ENCODE peak calls at places on chromosomes 12 and 14, in four cellular contexts. F is IMR-90, C is tibial artery, A is heart right ventricle. O is an unnamed sample.

GRCh38 chr12:88242161-88242925 is 100.2 kb downstream of the TMTC3 start:
- DNase-seq in C (peak; percentile 59), A (no peak), F (peak; percentile 99), O (no peak)

GRCh38 chr14:23052182-23052623 is 5.1 kb downstream of the CDH24 start:
- DNase-seq in A (no peak), F (no peak), C (no peak), O (no peak)

GRCh38 chr14:89681086-89682018 is 264.3 kb upstream of the FOXN3 start:
- DNase-seq in F (no peak), A (no peak), C (no peak), O (no peak)

GRCh38 chr12:112183141-112183581 is 57.8 kb downstream of the TRAFD1 start:
- DNase-seq in C (no peak), A (no peak), F (peak; percentile 83), O (no peak)

GRCh38 chr12:117105902-117106301 is 6.7 kb upstream of the TESC start:
- DNase-seq in A (no peak), C (no peak), F (no peak), O (no peak)

GRCh38 chr12:116473416-116473815 is 85.8 kb upstream of the MAP1LC3B2 start:
- DNase-seq in F (no peak), C (no peak), A (no peak), O (no peak)

GRCh38 chr14:102044566-102044965 is 42.3 kb downstream of the HSP90AA1 start:
- DNase-seq in C (no peak), F (no peak), A (no peak), O (no peak)

GRCh38 chr12:117528538-117528937 is 167.1 kb upstream of the NOS1 start:
- DNase-seq in A (no peak), C (no peak), F (no peak), O (no peak)

GRCh38 chr12:130436741-130437501 is 99.2 kb downstream of the PIWIL1 start:
- DNase-seq in C (no peak), A (no peak), F (no peak), O (no peak)

GRCh38 chr12:80412343-80412953 is 31.6 kb upstream of the PTPRQ start:
- DNase-seq in F (peak; percentile 69), C (no peak), A (no peak), O (no peak)

GRCh38 chr12:1593232-1594044 is 943 bp downstream of the FBXL14 start:
- DNase-seq in F (no peak), C (no peak), A (peak; percentile 45), O (peak; percentile 72)

GRCh38 chr12:29282452-29282851 is 98.5 kb downstream of the ERGIC2 start:
- DNase-seq in A (no peak), F (no peak), C (no peak), O (no peak)

GRCh38 chr14:88995437-88996198 is 171.2 kb downstream of the TTC8 start:
- DNase-seq in F (peak; percentile 94), C (no peak), A (no peak), O (no peak)

GRCh38 chr14:33280646-33281045 is 342.0 kb downstream of the NPAS3 start:
- DNase-seq in C (no peak), F (no peak), A (no peak), O (no peak)

GRCh38 chr12:108839890-108840230 is 17.5 kb downstream of the SSH1 start:
- DNase-seq in F (no peak), A (no peak), C (no peak), O (no peak)

GRCh38 chr12:95114766-95115450 is 41.5 kb upstream of the NR2C1 start:
- DNase-seq in C (no peak), A (no peak), F (peak; percentile 21), O (no peak)

GRCh38 chr14:31486764-31487163 is 1.1 kb downstream of the GPR33 start:
- DNase-seq in C (no peak), A (no peak), F (no peak), O (no peak)

GRCh38 chr12:107478881-107479280 is 206.7 kb upstream of the PWP1 start:
- DNase-seq in C (no peak), A (no peak), F (peak; percentile 32), O (no peak)

GRCh38 chr12:2382391-2383155 is 329.8 kb downstream of the CACNA1C start:
- DNase-seq in F (peak; percentile 51), A (no peak), C (no peak), O (no peak)

GRCh38 chr12:124940393-124941169 is 26.1 kb upstream of the UBC start:
- DNase-seq in F (peak; percentile 87), C (peak; percentile 92), A (peak; percentile 89), O (peak; percentile 75)

GRCh38 chr12:114691196-114691595 is 7.2 kb upstream of the TBX3 start:
- DNase-seq in F (no peak), A (no peak), C (no peak), O (no peak)

GRCh38 chr14:39233680-39234326 is at the start of gene MIA2:
- DNase-seq in A (no peak), F (no peak), C (no peak), O (no peak)

GRCh38 chr14:101504096-101504948 is 57.0 kb upstream of the DIO3 start:
- DNase-seq in A (no peak), C (peak; percentile 18), F (no peak), O (no peak)

GRCh38 chr14:32564591-32564990 is 235.5 kb downstream of the AKAP6 start:
- DNase-seq in F (peak; percentile 8), C (no peak), A (no peak), O (no peak)

GRCh38 chr12:53173085-53173715 is 7.3 kb upstream of the ZNF740 start:
- DNase-seq in F (peak; percentile 53), A (no peak), C (no peak), O (no peak)

GRCh38 chr14:49642163-49642562 is 7.1 kb upstream of the DNAAF2 start:
- DNase-seq in A (no peak), F (no peak), C (no peak), O (no peak)

GRCh38 chr14:49636866-49637265 is 1.8 kb upstream of the DNAAF2 start:
- DNase-seq in A (no peak), F (no peak), C (no peak), O (no peak)

GRCh38 chr14:49640540-49641417 is 5.7 kb upstream of the DNAAF2 start:
- DNase-seq in C (no peak), A (no peak), F (no peak), O (no peak)

GRCh38 chr14:49637534-49638078 is 2.6 kb upstream of the DNAAF2 start:
- DNase-seq in F (peak; percentile 62), C (no peak), A (no peak), O (no peak)

DNA sequence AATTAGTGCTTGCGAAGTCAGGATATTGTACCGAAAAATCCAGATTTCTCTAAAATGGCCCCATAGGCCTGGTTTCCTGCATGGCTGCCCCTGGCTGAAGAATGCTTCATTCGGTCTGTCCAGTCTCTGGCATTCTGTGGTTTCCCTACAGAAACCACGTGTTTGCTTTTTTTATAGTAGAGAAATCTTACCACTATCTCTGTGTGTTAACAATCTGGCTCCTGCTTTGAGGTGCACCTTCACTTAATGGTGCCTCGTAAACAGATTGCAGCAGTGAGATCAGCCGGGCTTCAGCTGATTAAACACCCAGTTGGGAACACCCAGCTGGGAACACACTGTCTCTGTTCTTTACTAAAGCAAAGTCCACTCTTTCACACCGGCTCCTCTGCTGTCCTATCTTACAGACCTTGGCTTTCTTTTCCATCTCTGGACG is 6.7 kb upstream of the DNAAF2 start:
- DNase-seq in A (no peak), C (no peak), F (peak; percentile 48), O (no peak)
- H3K27ac ChIP-seq in A (peak overlapping the region; percentile 29), C (no peak overlapping the region), F (no peak overlapping the region), O (no peak overlapping the region)

DNA sequence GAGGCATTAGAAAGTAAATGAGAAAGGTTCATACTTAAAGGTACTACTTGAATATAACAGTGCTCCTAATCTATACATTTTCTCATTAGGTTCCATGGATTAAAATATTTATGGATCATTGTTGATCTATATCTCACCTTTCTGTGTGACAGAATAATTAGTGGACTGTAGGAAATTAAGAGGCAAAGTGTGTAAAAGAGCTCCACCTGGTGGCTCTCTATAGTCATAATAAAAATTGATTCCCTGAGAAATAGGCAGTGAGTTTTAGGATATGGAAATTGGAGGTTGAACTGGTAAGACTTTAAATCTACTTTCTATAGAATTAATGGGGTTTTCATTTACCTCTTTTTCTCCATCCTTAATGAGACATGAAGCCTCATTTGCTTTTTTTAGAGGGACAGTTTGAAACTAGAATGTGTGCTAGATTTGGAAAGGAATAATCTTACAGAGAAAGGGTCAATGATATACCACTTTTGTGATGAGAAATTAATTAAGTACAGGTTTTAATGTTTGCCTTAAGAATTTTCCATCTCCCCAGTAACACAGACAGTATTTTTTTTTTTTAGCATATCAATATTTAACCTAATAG is 11.8 kb upstream of the DERA start:
- DNase-seq in F (no peak), A (no peak), C (no peak), O (no peak)
- TF ChIP-seq CTCF in F (peak; percentile 56), A (peak; percentile 67), C (peak; percentile 62), O (peak; percentile 36)

GRCh38 chr12:4266990-4267389 is 6.6 kb upstream of the CCND2 start:
- DNase-seq in C (no peak), F (no peak), A (no peak), O (no peak)

GRCh38 chr12:4270016-4270669 is 3.4 kb upstream of the CCND2 start:
- DNase-seq in C (no peak), F (no peak), A (peak; percentile 32), O (no peak)

GRCh38 chr12:4269279-4269991 is 4.1 kb upstream of the CCND2 start:
- DNase-seq in C (peak; percentile 82), A (peak; percentile 85), F (peak; percentile 29), O (peak; percentile 92)

GRCh38 chr12:4267904-4268548 is 5.5 kb upstream of the CCND2 start:
- DNase-seq in A (no peak), C (no peak), F (no peak), O (no peak)

DNA sequence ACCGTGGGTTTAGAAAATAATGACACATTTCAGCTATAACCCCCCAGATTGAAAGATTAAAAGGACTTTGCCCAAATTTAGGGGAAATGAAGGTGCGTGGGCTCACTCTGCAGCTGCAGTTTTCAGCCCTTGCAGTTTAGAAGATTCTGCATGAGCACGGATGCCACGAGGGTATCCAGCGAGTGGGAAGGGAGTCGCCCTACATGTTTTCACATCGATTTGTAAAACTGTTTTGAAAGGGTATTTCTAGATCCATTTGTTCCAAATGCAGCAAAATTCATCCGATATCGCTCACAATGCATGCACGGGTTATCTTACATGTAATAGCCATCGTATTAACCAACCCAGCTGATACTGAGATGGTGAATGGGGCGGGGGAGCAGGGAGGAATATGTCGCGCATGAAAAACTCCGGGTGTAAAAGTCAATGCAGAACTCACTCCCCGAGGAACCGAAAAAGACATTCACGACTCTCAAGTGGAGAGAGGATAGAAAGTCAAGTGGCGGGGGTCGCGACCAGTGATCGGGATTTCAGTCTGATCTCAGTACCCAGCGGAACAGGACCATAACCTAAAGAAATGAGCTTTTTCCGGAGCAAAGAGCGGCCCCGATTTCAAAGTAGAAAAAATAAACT is 4.9 kb upstream of the CCND2 start:
- DNase-seq in A (no peak), F (no peak), C (no peak), O (no peak)
- H3K4me3 ChIP-seq in A (peak overlapping the region; percentile 83), F (peak overlapping the region; percentile 29), C (peak overlapping the region; percentile 68), O (peak overlapping the region; percentile 87)

DNA sequence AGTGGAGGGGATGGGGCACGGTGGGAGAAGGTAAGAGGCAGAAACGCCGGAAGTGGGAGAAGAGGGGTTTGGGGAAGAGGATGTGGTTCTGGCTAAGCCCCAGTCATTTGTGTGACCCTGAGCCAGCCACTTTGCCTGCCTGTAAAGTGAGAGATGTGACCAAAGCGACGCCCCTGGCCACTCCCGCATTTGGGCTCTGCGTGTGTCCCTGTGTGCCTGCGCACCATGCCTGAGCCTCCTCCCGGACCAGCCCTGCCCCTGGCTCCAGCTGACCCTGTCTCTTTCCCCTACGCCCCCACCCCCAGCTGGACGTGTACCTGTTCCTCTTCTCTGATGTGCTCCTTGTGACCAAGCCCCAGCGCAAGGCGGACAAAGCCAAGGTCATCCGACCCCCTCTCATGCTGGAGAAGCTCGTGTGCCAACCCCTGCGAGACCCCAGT is 8.0 kb downstream of the PLEKHG6 start:
- DNase-seq in F (no peak), A (no peak), C (no peak), O (no peak)
- H3K27ac ChIP-seq in F (no peak overlapping the region), A (no peak overlapping the region), C (no peak overlapping the region), O (no peak overlapping the region)

O was measured in ascending aorta.